ENCODE peak calls at places on chromosomes 4 and X, in six cellular contexts. V is tibial artery, K is HCT116, N is fibroblast of pulmonary artery, L is mucosa of descending colon, A is GM12865. T is an unnamed sample.

GRCh38 chrX:4043951-4044350 is 330.5 kb upstream of the PRKX start:
- DNase-seq in V (no peak), K (no peak), N (no peak), L (no peak), A (no peak), T (no peak)

GRCh38 chr4:100690812-100691211 is 173.0 kb upstream of the EMCN start:
- DNase-seq in V (no peak), K (no peak), N (no peak), L (no peak), A (no peak), T (no peak)

GRCh38 chr4:36944227-36944626 is 300.3 kb upstream of the NWD2 start:
- DNase-seq in V (no peak), K (no peak), N (no peak), L (no peak), A (no peak), T (no peak)

GRCh38 chr4:112509243-112510190 is 6.5 kb downstream of the NEUROG2 start:
- DNase-seq in V (no peak), K (no peak), N (no peak), L (no peak), A (no peak), T (peak)

GRCh38 chr4:19224820-19225219 is 1026.9 kb upstream of the SLIT2 start:
- DNase-seq in V (no peak), K (peak), N (peak), L (no peak), A (no peak), T (peak)

GRCh38 chrX:14083783-14084182 is 54.1 kb upstream of the GEMIN8 start:
- DNase-seq in V (no peak), K (no peak), N (no peak), L (no peak), A (no peak), T (no peak)

GRCh38 chr4:137530176-137530575 is 2.1 kb downstream of the PCDH18 start:
- DNase-seq in V (no peak), K (no peak), N (peak), L (no peak), A (no peak), T (peak)

GRCh38 chr4:52573551-52573950 is 85.5 kb downstream of the USP46 start:
- DNase-seq in V (no peak), K (no peak), N (no peak), L (no peak), A (no peak), T (no peak)

GRCh38 chr4:176587920-176588319 is 204.8 kb downstream of the VEGFC start:
- DNase-seq in V (no peak), K (no peak), N (peak), L (no peak), A (no peak), T (peak)

GRCh38 chr4:170008376-170008775 is 17.8 kb downstream of the MFAP3L start:
- DNase-seq in V (no peak), K (no peak), N (no peak), L (no peak), A (peak), T (no peak)

GRCh38 chr4:115234405-115235093 is 121.1 kb upstream of the NDST4 start:
- DNase-seq in V (no peak), K (peak), N (no peak), L (no peak), A (peak), T (no peak)

GRCh38 chrX:110280954-110281353 is 36.9 kb downstream of the AMMECR1 start:
- DNase-seq in V (no peak), K (no peak), N (no peak), L (no peak), A (no peak), T (peak)

GRCh38 chrX:96889726-96890125 is 6.0 kb downstream of the RPA4 start:
- DNase-seq in V (no peak), K (no peak), N (peak), L (no peak), A (no peak), T (no peak)

GRCh38 chr4:1417522-1418390 is 11.5 kb upstream of the NKX1-1 start:
- DNase-seq in V (no peak), K (no peak), N (no peak), L (no peak), A (no peak), T (no peak)

GRCh38 chrX:84187501-84188319 is at the start of gene RPS6KA6:
- DNase-seq in V (peak), K (no peak), N (peak), L (peak), A (no peak), T (peak)

GRCh38 chrX:149370097-149370496 is 135.0 kb downstream of the IDS start:
- DNase-seq in V (no peak), K (no peak), N (no peak), L (no peak), A (no peak), T (no peak)

GRCh38 chrX:56800801-56801200 is 71.8 kb downstream of the NBDY start:
- DNase-seq in V (no peak), K (no peak), N (peak), L (no peak), A (peak), T (no peak)

GRCh38 chr4:139978692-139979091 is 175.3 kb downstream of the MAML3 start:
- DNase-seq in V (no peak), K (no peak), N (no peak), L (no peak), A (peak), T (no peak)

GRCh38 chr4:180485407-180485806 is 1757.8 kb upstream of the TENM3 start:
- DNase-seq in V (no peak), K (no peak), N (no peak), L (no peak), A (no peak), T (no peak)

GRCh38 chr4:962231-963208 is 10.8 kb downstream of the DGKQ start:
- DNase-seq in V (no peak), K (no peak), N (no peak), L (peak), A (no peak), T (no peak)

GRCh38 chr4:48126621-48127020 is 7.4 kb downstream of the TXK start:
- DNase-seq in V (no peak), K (no peak), N (no peak), L (no peak), A (no peak), T (no peak)

GRCh38 chr4:48127882-48128394 is 6.1 kb downstream of the TXK start:
- DNase-seq in V (peak), K (peak), N (peak), L (peak), A (peak), T (peak)

GRCh38 chr4:48129307-48130014 is 4.6 kb downstream of the TXK start:
- DNase-seq in V (no peak), K (no peak), N (peak), L (peak), A (no peak), T (peak)

GRCh38 chr4:48124870-48125269 is 9.2 kb downstream of the TXK start:
- DNase-seq in V (no peak), K (no peak), N (no peak), L (no peak), A (no peak), T (no peak)

DNA sequence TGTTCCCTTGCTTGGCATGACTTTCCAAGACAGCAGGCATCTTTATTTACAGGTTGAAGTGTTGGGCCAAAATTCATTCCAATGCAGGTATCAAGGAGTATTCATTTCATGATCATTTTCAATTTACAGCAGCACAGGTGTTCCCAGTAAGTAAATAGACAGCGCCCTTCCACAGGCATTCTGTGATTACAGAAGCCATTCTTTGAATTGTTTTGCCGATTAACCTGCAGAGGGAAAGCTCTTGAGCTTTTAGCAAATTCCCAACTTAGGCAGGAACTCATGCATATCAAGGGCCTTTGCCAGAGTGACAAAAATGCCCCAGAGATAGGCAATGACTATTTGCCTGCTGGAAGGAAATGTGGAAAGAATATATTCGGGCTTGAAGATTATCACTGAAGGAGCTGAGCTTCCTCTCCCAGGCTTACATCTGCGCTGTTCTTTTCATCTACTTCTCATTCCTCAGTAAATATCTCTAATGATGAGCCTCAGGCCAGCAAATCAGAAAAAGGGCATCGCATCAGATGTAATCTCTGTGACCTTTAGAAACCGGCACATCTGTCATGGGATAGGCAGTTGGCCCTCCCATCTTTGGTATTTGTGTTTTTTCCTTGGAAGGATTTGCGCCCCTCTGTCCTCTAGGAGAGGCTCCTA is 6.7 kb downstream of the TXK start:
- DNase-seq in V (no peak), K (no peak), N (no peak), L (no peak), A (no peak), T (peak)
- H3K4me3 ChIP-seq in V (peak), K (peak), N (no peak), L (no peak), A (no peak), T (no peak)

DNA sequence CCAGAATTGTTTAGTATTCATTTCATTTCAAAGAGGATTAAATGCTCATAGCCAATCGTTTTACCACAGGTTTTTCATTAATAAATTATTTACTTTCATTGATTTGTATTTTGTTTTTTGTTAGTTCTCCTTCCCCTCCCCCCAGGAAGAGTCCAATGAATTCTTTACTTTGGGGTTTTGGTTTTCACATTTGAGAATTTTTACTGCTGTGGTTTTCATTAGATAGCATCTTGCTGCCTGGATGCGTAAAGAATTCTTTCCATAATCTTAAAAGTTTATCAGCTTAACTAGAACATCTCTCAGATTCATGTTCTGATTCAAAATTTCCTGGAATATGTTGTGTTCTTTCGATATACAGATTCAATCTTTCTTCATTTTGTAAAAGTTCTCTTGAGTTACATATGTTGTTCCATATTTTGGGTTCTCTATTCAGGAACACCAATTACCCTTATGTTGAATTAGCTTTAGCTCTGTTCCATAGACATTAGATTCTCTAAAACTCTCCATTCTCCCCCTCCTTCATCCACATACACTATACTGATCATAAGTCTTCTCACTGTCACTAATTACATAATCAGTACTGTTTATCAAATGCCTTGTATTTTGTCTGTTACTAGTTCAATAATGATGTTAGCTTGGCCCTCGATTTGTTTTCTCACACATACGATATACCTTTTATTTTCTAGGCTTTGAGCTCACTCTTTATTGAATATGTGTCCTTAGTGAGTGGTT is 184.4 kb downstream of the CAMK2D start:
- DNase-seq in V (no peak), K (no peak), N (no peak), L (no peak), A (no peak), T (no peak)
- TF ChIP-seq CTCF in V (no peak), K (no peak), N (no peak), L (no peak), A (no peak), T (no peak)

GRCh38 chr4:41013746-41014145 is 200.6 kb downstream of the APBB2 start:
- DNase-seq in V (no peak), K (no peak), N (no peak), L (no peak), A (no peak), T (peak)

GRCh38 chr4:41009411-41009810 is 204.9 kb downstream of the APBB2 start:
- DNase-seq in V (no peak), K (no peak), N (peak), L (no peak), A (no peak), T (peak)

GRCh38 chr4:41015031-41015675 is 199.2 kb downstream of the APBB2 start:
- DNase-seq in V (no peak), K (no peak), N (no peak), L (no peak), A (no peak), T (peak)

GRCh38 chr4:41014158-41014557 is 200.2 kb downstream of the APBB2 start:
- DNase-seq in V (no peak), K (no peak), N (no peak), L (no peak), A (no peak), T (no peak)

DNA sequence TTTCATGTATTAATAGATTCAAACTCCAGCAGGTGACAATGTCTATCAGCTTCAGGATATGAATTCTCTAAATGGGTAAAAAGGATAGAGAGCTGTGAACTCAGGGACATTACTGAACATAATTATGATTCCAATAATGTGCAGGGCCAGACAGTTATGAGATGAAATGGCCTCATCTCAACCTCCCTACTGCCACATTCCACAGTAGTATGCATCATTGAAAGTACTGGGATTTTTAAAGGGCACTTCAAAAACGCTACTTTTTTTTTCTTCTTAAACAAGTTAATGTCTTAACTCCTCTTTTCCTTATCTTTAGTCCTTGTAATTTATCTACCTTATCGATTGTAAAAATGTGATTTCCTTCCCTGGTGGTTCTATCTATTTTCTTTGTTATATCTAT is 202.0 kb downstream of the APBB2 start:
- DNase-seq in V (no peak), K (no peak), N (peak), L (no peak), A (no peak), T (peak)
- H3K4me3 ChIP-seq in V (no peak), K (no peak), N (no peak), L (no peak), A (no peak), T (peak)

GRCh38 chr4:90126805-90127204 is 389 bp upstream of the CCSER1 start:
- DNase-seq in V (no peak), K (no peak), N (no peak), L (no peak), A (no peak), T (no peak)

GRCh38 chr4:90127223-90127705 is at the start of gene CCSER1:
- DNase-seq in V (peak), K (peak), N (peak), L (peak), A (peak), T (peak)

GRCh38 chr4:90121961-90122748 is 5.0 kb upstream of the CCSER1 start:
- DNase-seq in V (no peak), K (no peak), N (peak), L (no peak), A (peak), T (no peak)

GRCh38 chr4:90127706-90128345 is 632 bp downstream of the CCSER1 start:
- DNase-seq in V (no peak), K (no peak), N (no peak), L (peak), A (peak), T (no peak)
- TF ChIP-seq CTCF in V (no peak), K (no peak), N (no peak), L (no peak), A (no peak), T (no peak)

GRCh38 chr4:95550566-95550965 is 1.8 kb upstream of the UNC5C start:
- DNase-seq in V (no peak), K (no peak), N (no peak), L (no peak), A (no peak), T (no peak)
- H3K4me3 ChIP-seq in V (peak), K (no peak), N (peak), L (no peak), A (no peak), T (no peak)

GRCh38 chrX:119189115-119189514 is 47.0 kb upstream of the PGRMC1 start:
- DNase-seq in V (no peak), K (no peak), N (no peak), L (no peak), A (no peak), T (no peak)
- TF ChIP-seq CTCF in V (no peak), K (no peak), N (no peak), L (no peak), A (no peak), T (peak)

DNA sequence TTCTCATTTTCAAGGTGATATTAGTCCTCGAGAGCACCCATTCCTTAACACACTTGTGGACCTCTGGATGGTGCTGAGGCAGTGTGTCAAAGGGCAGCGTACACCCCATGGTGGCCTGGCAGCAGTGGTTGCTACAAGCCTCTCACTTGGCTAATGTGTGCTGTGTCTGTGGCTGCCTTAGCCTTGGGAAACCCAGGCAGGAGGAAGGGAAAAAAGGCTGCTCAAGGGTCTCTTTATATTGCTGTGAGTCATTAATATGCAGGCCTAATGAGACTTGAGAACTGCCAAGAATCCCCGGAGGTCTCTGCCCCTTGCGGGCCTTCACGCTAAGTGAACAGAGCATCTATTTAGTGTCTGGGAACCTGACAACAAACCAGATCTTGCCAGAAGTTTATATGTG is 7.0 kb downstream of the PCDH10 start:
- DNase-seq in V (no peak), K (no peak), N (no peak), L (no peak), A (no peak), T (no peak)
- H3K4me3 ChIP-seq in V (no peak), K (no peak), N (no peak), L (no peak), A (no peak), T (no peak)

T was measured in fibroblast of the aortic adventitia.